ENCODE peak calls at places on chromosomes 13 and 19, in eight cellular contexts. C is Calu3, Z is AG04450, D is SK-N-SH, X is natural killer cell, R is GM13976, U is MCF 10A, O is fibroblast of pulmonary artery. A is an unnamed sample.
A peak's percentile ranks its signal among the peaks of the same experiment; 100 is the strongest.

GRCh38 chr13:94992277-94992989 is 280.1 kb upstream of the SOX21 start:
- DNase-seq in C (no peak), Z (no peak), D (no peak), X (no peak), R (no peak), U (peak; percentile 30), O (peak; percentile 92), A (no peak)

GRCh38 chr13:29909975-29910674 is 59.7 kb upstream of the UBL3 start:
- DNase-seq in C (no peak), Z (no peak), D (no peak), X (no peak), R (no peak), U (peak; percentile 83), O (peak; percentile 28), A (peak; percentile 53)

GRCh38 chr13:73531014-73531413 is 472.2 kb downstream of the KLF5 start:
- DNase-seq in C (no peak), Z (no peak), D (no peak), X (no peak), R (no peak), U (no peak), O (no peak), A (no peak)

GRCh38 chr13:63481334-63481733 is 2065.7 kb upstream of the PCDH20 start:
- DNase-seq in C (no peak), Z (no peak), D (peak; percentile 21), X (no peak), R (no peak), U (peak; percentile 21), O (peak; percentile 77), A (peak; percentile 13)

GRCh38 chr19:51066816-51067215 is 1.9 kb upstream of the KLK13 start:
- DNase-seq in C (no peak), Z (no peak), D (no peak), X (no peak), R (no peak), U (no peak), O (no peak), A (no peak)

GRCh38 chr13:24168980-24169379 is 8.5 kb downstream of the SPATA13 start:
- DNase-seq in C (no peak), Z (no peak), D (no peak), X (no peak), R (no peak), U (no peak), O (no peak), A (peak; percentile 47)

GRCh38 chr13:48214519-48215121 is 18.4 kb upstream of the ITM2B start:
- DNase-seq in C (no peak), Z (no peak), D (no peak), X (peak; percentile 52), R (no peak), U (peak; percentile 41), O (no peak), A (no peak)

GRCh38 chr13:44311011-44311481 is 62.6 kb upstream of the SERP2 start:
- DNase-seq in C (peak; percentile 6), Z (no peak), D (no peak), X (no peak), R (no peak), U (peak; percentile 97), O (peak; percentile 55), A (peak; percentile 65)

GRCh38 chr13:104779311-104779710 is 1713.1 kb upstream of the SLC10A2 start:
- DNase-seq in C (no peak), Z (peak; percentile 36), D (no peak), X (no peak), R (no peak), U (peak; percentile 20), O (peak; percentile 39), A (peak; percentile 73)

GRCh38 chr19:35995655-35995993 is 636 bp downstream of the SDHAF1 start:
- DNase-seq in C (peak; percentile 61), Z (no peak), D (peak; percentile 67), X (peak; percentile 34), R (peak; percentile 78), U (peak; percentile 34), O (peak; percentile 33), A (peak; percentile 11)

GRCh38 chr13:95588721-95589120 is 36.2 kb downstream of the CLDN10 start:
- DNase-seq in C (no peak), Z (no peak), D (no peak), X (no peak), R (no peak), U (peak; percentile 63), O (peak; percentile 59), A (peak; percentile 34)

GRCh38 chr13:30338331-30338851 is 31.0 kb upstream of the KATNAL1 start:
- DNase-seq in C (no peak), Z (no peak), D (no peak), X (no peak), R (no peak), U (peak; percentile 14), O (no peak), A (no peak)

GRCh38 chr19:46404884-46405658 is 8.3 kb downstream of the CCDC8 start:
- DNase-seq in C (no peak), Z (no peak), D (no peak), X (no peak), R (peak; percentile 56), U (no peak), O (peak; percentile 63), A (no peak)

GRCh38 chr13:109100705-109101104 is 471.3 kb downstream of the MYO16 start:
- DNase-seq in C (no peak), Z (no peak), D (no peak), X (no peak), R (no peak), U (no peak), O (no peak), A (no peak)

DNA sequence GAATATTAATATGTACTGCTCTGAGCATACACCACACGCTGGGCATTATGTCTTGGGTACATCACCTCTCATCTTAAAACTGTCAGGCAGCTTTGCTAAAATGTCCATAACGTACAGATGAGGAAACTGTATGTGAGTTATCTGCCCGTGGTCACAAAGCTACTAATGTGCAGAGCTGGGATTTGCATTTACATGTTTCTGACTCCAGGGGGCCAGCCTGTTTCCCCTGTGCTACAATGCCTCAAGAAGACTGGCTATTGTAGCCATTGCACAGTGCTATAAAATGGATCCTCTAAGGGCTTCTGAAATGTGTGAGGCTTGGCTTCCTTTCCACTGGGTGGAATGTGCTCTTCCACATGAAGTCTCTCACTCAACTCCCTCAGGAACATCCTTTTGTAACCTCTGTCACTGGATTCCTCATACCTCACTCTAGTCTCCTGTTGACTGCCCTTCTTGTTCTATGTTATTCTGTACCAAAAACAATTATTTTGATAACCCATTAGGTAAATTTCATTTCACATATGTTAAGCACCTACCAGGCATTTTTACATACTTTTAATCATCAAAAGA is 95.6 kb upstream of the HTR2A start:
- DNase-seq in C (peak; percentile 8), Z (no peak), D (no peak), X (no peak), R (no peak), U (peak; percentile 39), O (peak; percentile 46), A (no peak)
- TF ChIP-seq CTCF in C (peak; percentile 25), Z (peak; percentile 39), D (peak; percentile 47), X (no peak), R (peak; percentile 14), U (peak; percentile 29), O (peak; percentile 54), A (peak; percentile 54)

DNA sequence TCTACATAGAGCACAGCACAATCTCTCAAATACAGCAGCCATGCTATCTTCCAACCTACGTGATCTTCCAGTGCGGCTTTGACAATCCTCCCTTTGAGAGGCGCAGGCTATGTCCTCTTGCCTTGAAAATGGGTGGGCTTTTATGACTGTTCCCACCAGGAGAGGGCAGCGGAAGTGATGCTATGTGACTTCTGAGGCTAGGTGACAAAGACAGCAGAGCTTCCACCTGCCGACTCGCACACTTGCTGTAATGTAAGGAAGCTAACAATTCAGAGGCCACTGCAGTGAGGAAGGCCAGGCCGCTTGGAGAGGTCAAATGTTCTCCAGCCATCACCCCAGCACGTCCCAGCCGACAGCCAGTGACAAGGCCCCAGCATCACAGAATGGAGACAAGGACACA is 65.8 kb downstream of the MRPL57 start:
- DNase-seq in C (no peak), Z (no peak), D (peak; percentile 39), X (no peak), R (no peak), U (no peak), O (no peak), A (no peak)
- TF ChIP-seq CTCF in C (no peak), Z (no peak), D (peak; percentile 9), X (no peak), R (no peak), U (no peak), O (no peak), A (no peak)

DNA sequence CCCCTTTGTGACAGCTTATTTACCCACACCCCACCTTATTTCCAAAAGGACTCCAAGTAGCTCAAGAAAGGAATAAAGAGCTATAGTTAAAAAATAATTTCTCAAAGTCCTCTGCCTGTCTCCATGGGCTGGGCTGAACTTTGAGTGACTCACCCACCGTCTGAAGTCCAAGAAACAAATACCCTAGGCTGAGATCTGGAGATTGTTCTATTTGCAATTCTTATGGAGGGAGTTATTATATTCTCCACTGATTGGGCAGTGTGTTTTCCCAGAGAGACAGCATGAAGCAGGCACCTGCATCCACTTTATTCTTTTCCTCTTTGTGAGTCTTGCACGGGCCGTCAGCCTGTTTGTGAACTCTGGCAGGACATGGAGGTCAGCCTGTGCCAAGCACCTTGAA is 63.2 kb downstream of the SHISA2 start:
- DNase-seq in C (no peak), Z (no peak), D (no peak), X (no peak), R (no peak), U (no peak), O (no peak), A (peak; percentile 37)
- TF ChIP-seq CTCF in C (no peak), Z (no peak), D (no peak), X (no peak), R (no peak), U (no peak), O (no peak), A (no peak)

GRCh38 chr19:48896191-48896720 is 2.3 kb downstream of the TULP2 start:
- DNase-seq in C (no peak), Z (no peak), D (peak; percentile 90), X (no peak), R (peak; percentile 88), U (no peak), O (peak; percentile 43), A (peak; percentile 24)

GRCh38 chr19:48900477-48901452 is 653 bp downstream of the NUCB1 start:
- DNase-seq in C (no peak), Z (no peak), D (peak; percentile 63), X (no peak), R (peak; percentile 68), U (no peak), O (peak; percentile 61), A (peak; percentile 55)

GRCh38 chr19:48895226-48895625 is 3.3 kb downstream of the TULP2 start:
- DNase-seq in C (no peak), Z (no peak), D (no peak), X (no peak), R (no peak), U (no peak), O (no peak), A (no peak)

GRCh38 chr19:48897181-48897580 is 1.4 kb downstream of the TULP2 start:
- DNase-seq in C (no peak), Z (no peak), D (no peak), X (no peak), R (no peak), U (no peak), O (no peak), A (no peak)

DNA sequence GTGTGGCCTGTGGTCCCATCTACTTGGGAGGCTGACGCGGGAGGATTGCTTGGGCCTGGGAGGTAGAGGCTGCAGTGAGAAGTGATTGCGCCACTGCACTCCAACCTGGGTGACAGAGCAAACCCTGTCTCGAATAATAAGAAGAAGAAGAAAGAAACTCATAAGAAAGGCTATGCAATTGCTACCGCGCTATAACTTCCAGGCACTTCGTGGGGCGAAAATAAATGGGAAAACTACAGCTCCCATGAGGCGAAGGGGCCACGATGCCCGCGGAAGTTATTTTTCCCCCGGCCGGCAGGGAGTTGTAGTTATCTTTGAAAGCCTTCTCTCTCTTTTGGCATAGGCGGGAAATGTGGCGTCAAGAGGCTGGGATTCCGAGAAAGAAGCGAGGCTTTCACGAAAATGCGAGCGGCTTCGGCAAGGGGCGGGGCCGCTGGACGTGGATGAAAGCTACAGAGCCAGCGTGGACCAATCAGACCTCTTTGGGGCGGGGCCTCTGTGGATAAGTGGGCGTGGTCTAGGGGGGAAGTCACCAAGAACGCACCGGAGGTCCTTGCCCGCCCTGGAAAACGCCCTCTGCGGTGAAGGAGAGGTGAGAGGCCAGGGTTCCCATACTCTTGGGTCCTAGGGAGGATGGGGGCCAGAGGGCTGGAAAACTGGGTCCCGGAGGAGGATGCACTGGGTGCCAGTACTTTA is at the start of gene NUCB1:
- DNase-seq in C (peak; percentile 99), Z (peak; percentile 96), D (peak; percentile 98), X (peak; percentile 97), R (peak; percentile 99), U (peak; percentile 99), O (peak; percentile 99), A (peak; percentile 99)
- TF ChIP-seq CTCF in C (no peak), Z (peak; percentile 45), D (peak; percentile 32), X (no peak), R (no peak), U (no peak), O (peak; percentile 29), A (peak; percentile 28)

A was measured in astrocyte of the spinal cord.